ENCODE peak calls at places on chromosomes 2 and 18, in six cellular contexts. U is left lung, Z is left ventricle myocardium inferior, P is heart right ventricle, A is A549, Y is fibroblast of lung. S is an unnamed sample.
A peak's percentile ranks its signal among the peaks of the same experiment; 100 is the strongest.

GRCh38 chr2:104923665-104924064 is 69.8 kb downstream of the POU3F3 start:
- DNase-seq in U (no peak), Y (no peak), P (no peak), A (no peak), Z (no peak), S (no peak)

GRCh38 chr2:102664439-102665042 is 45.2 kb downstream of the SLC9A2 start:
- DNase-seq in U (no peak), Z (no peak), A (peak; percentile 13), Y (no peak), P (no peak), S (peak; percentile 33)

GRCh38 chr2:61900246-61900645 is 5.2 kb upstream of the COMMD1 start:
- DNase-seq in U (no peak), A (no peak), Z (no peak), Y (no peak), P (no peak), S (peak; percentile 36)

GRCh38 chr18:79516441-79516931 is 120.8 kb downstream of the NFATC1 start:
- DNase-seq in Y (no peak), P (no peak), U (peak; percentile 10), A (no peak), Z (no peak), S (no peak)

GRCh38 chr2:105454801-105455485 is 56.1 kb upstream of the FHL2 start:
- DNase-seq in A (peak; percentile 50), Z (no peak), Y (peak; percentile 87), U (no peak), P (no peak), S (peak; percentile 73)

GRCh38 chr18:6613581-6613980 is 115.9 kb upstream of the ARHGAP28 start:
- DNase-seq in P (no peak), U (no peak), Z (no peak), A (no peak), Y (no peak), S (no peak)

GRCh38 chr2:86297382-86298147 is 39.9 kb downstream of the REEP1 start:
- DNase-seq in A (no peak), Z (no peak), P (no peak), Y (no peak), U (no peak), S (no peak)

GRCh38 chr18:70384181-70384790 is 95.4 kb downstream of the SOCS6 start:
- DNase-seq in P (no peak), U (no peak), A (peak; percentile 31), Y (peak; percentile 80), Z (no peak), S (peak; percentile 83)

GRCh38 chr2:44668336-44668735 is 273.2 kb upstream of the SIX3 start:
- DNase-seq in A (peak; percentile 7), Z (no peak), Y (no peak), P (no peak), U (no peak), S (no peak)

GRCh38 chr2:133194777-133195335 is 373.4 kb downstream of the NCKAP5 start:
- DNase-seq in P (no peak), A (no peak), Y (no peak), Z (no peak), U (no peak), S (no peak)

GRCh38 chr2:68088950-68089349 is 26.1 kb upstream of the C1D start:
- DNase-seq in Z (no peak), P (no peak), U (no peak), Y (peak; percentile 20), A (no peak), S (no peak)

GRCh38 chr2:100868083-100868482 is 48.1 kb downstream of the NPAS2 start:
- DNase-seq in A (no peak), Z (no peak), P (no peak), Y (no peak), U (no peak), S (no peak)

GRCh38 chr2:155975734-155976133 is 356.8 kb downstream of the NR4A2 start:
- DNase-seq in U (no peak), Z (no peak), Y (no peak), P (no peak), A (no peak), S (no peak)

GRCh38 chr2:107681946-107682345 is 144.7 kb upstream of the RGPD4 start:
- DNase-seq in U (no peak), Z (no peak), Y (no peak), P (no peak), A (no peak), S (peak; percentile 60)

GRCh38 chr18:35721431-35722081 is 140.0 kb downstream of the GALNT1 start:
- DNase-seq in Y (no peak), U (no peak), P (no peak), A (no peak), Z (no peak), S (no peak)

GRCh38 chr2:10216677-10217498 is 85.8 kb upstream of the HPCAL1 start:
- DNase-seq in P (no peak), A (no peak), Y (no peak), Z (no peak), U (no peak), S (no peak)

GRCh38 chr2:106972782-106973181 is 86.8 kb upstream of the ST6GAL2 start:
- DNase-seq in U (no peak), A (no peak), Y (no peak), P (no peak), Z (no peak), S (peak; percentile 53)

GRCh38 chr2:71546777-71547281 is 93.5 kb downstream of the DYSF start:
- DNase-seq in P (no peak), Y (no peak), U (no peak), A (no peak), Z (no peak), S (no peak)

GRCh38 chr2:24919100-24919976 is 699 bp downstream of the ADCY3 start:
- DNase-seq in U (no peak), Z (no peak), Y (peak; percentile 23), P (no peak), A (peak; percentile 55), S (no peak)

GRCh38 chr18:43692291-43692690 is 415.0 kb upstream of the SYT4 start:
- DNase-seq in A (no peak), Y (peak; percentile 39), P (no peak), U (no peak), Z (no peak), S (peak; percentile 31)

GRCh38 chr2:173184031-173185004 is 108.7 kb downstream of the MAP3K20 start:
- DNase-seq in P (no peak), U (peak; percentile 37), Z (no peak), A (peak; percentile 75), Y (peak; percentile 99), S (peak; percentile 99)

GRCh38 chr2:226057914-226058313 is 658.4 kb downstream of the NYAP2 start:
- DNase-seq in P (no peak), Y (no peak), U (no peak), A (no peak), Z (no peak), S (no peak)

GRCh38 chr18:9878783-9879242 is 7.0 kb upstream of the TXNDC2 start:
- DNase-seq in P (no peak), Y (no peak), Z (no peak), A (no peak), U (no peak), S (no peak)

GRCh38 chr2:232504438-232504837 is 15.8 kb upstream of the PRSS56 start:
- DNase-seq in Y (no peak), Z (no peak), P (no peak), U (no peak), A (no peak), S (no peak)

GRCh38 chr2:150063432-150063889 is 424.0 kb downstream of the RND3 start:
- DNase-seq in U (no peak), Y (peak; percentile 65), Z (no peak), P (no peak), A (no peak), S (peak; percentile 49)

GRCh38 chr2:72140621-72140960 is 7.1 kb downstream of the CYP26B1 start:
- DNase-seq in P (no peak), Y (no peak), A (no peak), U (no peak), Z (no peak), S (no peak)

GRCh38 chr18:49101230-49101629 is 150.5 kb upstream of the SMAD7 start:
- DNase-seq in P (no peak), Z (no peak), U (no peak), Y (no peak), A (no peak), S (no peak)

GRCh38 chr2:159030674-159031380 is 62.4 kb downstream of the TANC1 start:
- DNase-seq in P (peak; percentile 43), U (no peak), Z (peak; percentile 58), Y (peak; percentile 86), A (peak; percentile 21), S (peak; percentile 66)

GRCh38 chr18:36158261-36158867 is 28.7 kb downstream of the ELP2 start:
- DNase-seq in P (no peak), Z (no peak), Y (peak; percentile 82), U (no peak), A (no peak), S (peak; percentile 69)

GRCh38 chr2:36322108-36322507 is 33.5 kb upstream of the CRIM1 start:
- DNase-seq in A (no peak), P (no peak), Y (peak; percentile 68), Z (no peak), U (no peak), S (peak; percentile 37)

GRCh38 chr2:47179325-47179724 is 24.2 kb upstream of the STPG4 start:
- DNase-seq in A (no peak), U (no peak), Y (no peak), Z (no peak), P (no peak), S (no peak)
- H3K27ac ChIP-seq in A (no peak overlapping the region), U (peak overlapping the region; percentile 67), Y (no peak overlapping the region), Z (no peak overlapping the region), P (no peak overlapping the region), S (no peak overlapping the region)

GRCh38 chr2:200905618-200906296 is 16.6 kb downstream of the NIF3L1 start:
- DNase-seq in Z (peak; percentile 69), Y (peak; percentile 75), U (peak; percentile 71), A (peak; percentile 56), P (peak; percentile 65), S (peak; percentile 69)
- TF ChIP-seq CTCF in Z (peak; percentile 79), Y (peak; percentile 79), U (peak; percentile 58), A (peak; percentile 92), P (peak; percentile 33), S (peak; percentile 88)

GRCh38 chr2:108971661-108972566 is 17.1 kb downstream of the EDAR start:
- DNase-seq in Z (peak; percentile 27), U (no peak), P (peak; percentile 38), A (peak; percentile 65), Y (peak; percentile 21), S (no peak)

GRCh38 chr2:108967757-108968156 is 21.3 kb downstream of the EDAR start:
- DNase-seq in P (no peak), Z (no peak), A (no peak), U (no peak), Y (no peak), S (no peak)

GRCh38 chr2:108968619-108969018 is 20.4 kb downstream of the EDAR start:
- DNase-seq in Y (no peak), P (no peak), A (no peak), Z (no peak), U (no peak), S (no peak)

GRCh38 chr2:108972663-108973062 is 16.4 kb downstream of the EDAR start:
- DNase-seq in Z (no peak), Y (no peak), U (no peak), A (no peak), P (no peak), S (no peak)

GRCh38 chr2:108970369-108970768 is 18.7 kb downstream of the EDAR start:
- DNase-seq in U (no peak), P (no peak), A (no peak), Z (no peak), Y (no peak), S (no peak)
- H3K27ac ChIP-seq in U (no peak overlapping the region), P (no peak overlapping the region), A (no peak overlapping the region), Z (no peak overlapping the region), Y (no peak overlapping the region), S (no peak overlapping the region)

GRCh38 chr2:118815314-118815713 is 32.1 kb downstream of the EN1 start:
- DNase-seq in Y (no peak), A (no peak), P (no peak), Z (no peak), U (no peak), S (no peak)
- TF ChIP-seq CTCF in Y (no peak), A (no peak), P (no peak), Z (no peak), U (no peak), S (no peak)

GRCh38 chr2:73215254-73215653 is 1.2 kb downstream of the SMYD5 start:
- DNase-seq in Y (no peak), Z (no peak), P (no peak), A (no peak), U (no peak), S (no peak)
- H3K27ac ChIP-seq in Y (no peak overlapping the region), Z (no peak overlapping the region), P (no peak overlapping the region), A (peak overlapping the region; percentile 94), U (no peak overlapping the region), S (no peak overlapping the region)